ENCODE peak calls at places on chromosomes 13 and 19, in ten cellular contexts. A is psoas muscle; E is stimulated activated CD4-positive, alpha-beta T cell treated with anti-CD3 and anti-CD28 coated beads, Interleukin-2, amount 100 ng/mL, for 4 hours; H is amygdala; W is stimulated activated CD8-positive, alpha-beta memory T cell treated with anti-CD3 and anti-CD28 coated beads, Interleukin-4, amount 100 ng/mL, for 1 hour; I is mucosa of descending colon; B is HEK293T; C is NCI-H2081; M is activated gamma-delta T cell treated with anti-CD3 and anti-CD28 coated beads, Interleukin-2, amount 50 U/mL, for 16 hours; Q is ELR. L is an unnamed sample.

GRCh38 chr13:32383836-32384618 is 43.9 kb downstream of the N4BP2L1 start:
- DNase-seq in A (no peak), E (no peak), H (no peak), W (no peak), I (no peak), B (no peak), C (no peak), M (no peak), Q (no peak), L (no peak)

GRCh38 chr13:45205124-45205523 is 4.3 kb upstream of the KCTD4 start:
- DNase-seq in A (no peak), E (no peak), H (no peak), W (no peak), I (no peak), B (no peak), C (no peak), M (no peak), Q (no peak), L (no peak)

GRCh38 chr13:72383646-72384045 is 343.8 kb downstream of the MZT1 start:
- DNase-seq in A (no peak), E (no peak), H (no peak), W (no peak), I (no peak), B (no peak), C (no peak), M (no peak), Q (no peak), L (no peak)

GRCh38 chr13:80337706-80338105 is 3.2 kb downstream of the SPRY2 start:
- DNase-seq in A (no peak), E (no peak), H (no peak), W (no peak), I (no peak), B (no peak), C (no peak), M (no peak), Q (peak), L (no peak)

GRCh38 chr19:51830263-51830662 is 35.3 kb downstream of the FPR3 start:
- DNase-seq in A (no peak), E (no peak), H (no peak), W (no peak), I (no peak), B (no peak), C (no peak), M (no peak), Q (peak), L (no peak)

GRCh38 chr13:101115762-101116161 is 300.5 kb downstream of the NALCN start:
- DNase-seq in A (no peak), E (no peak), H (no peak), W (no peak), I (no peak), B (no peak), C (no peak), M (no peak), Q (peak), L (no peak)

GRCh38 chr13:71714802-71715375 is 152.1 kb downstream of the DACH1 start:
- DNase-seq in A (no peak), E (no peak), H (no peak), W (no peak), I (no peak), B (no peak), C (no peak), M (no peak), Q (no peak), L (no peak)

GRCh38 chr13:58953638-58954037 is 1210.1 kb downstream of the DIAPH3 start:
- DNase-seq in A (no peak), E (no peak), H (no peak), W (no peak), I (no peak), B (no peak), C (no peak), M (no peak), Q (no peak), L (no peak)

GRCh38 chr19:34960103-34960805 is 3.8 kb downstream of the ZNF792 start:
- DNase-seq in A (no peak), E (no peak), H (no peak), W (no peak), I (no peak), B (no peak), C (no peak), M (no peak), Q (peak), L (no peak)

GRCh38 chr13:98677398-98677797 is 75.1 kb downstream of the SLC15A1 start:
- DNase-seq in A (no peak), E (no peak), H (no peak), W (no peak), I (no peak), B (no peak), C (no peak), M (no peak), Q (no peak), L (no peak)

GRCh38 chr19:36436531-36436930 is 18.1 kb upstream of the ZFP82 start:
- DNase-seq in A (no peak), E (no peak), H (no peak), W (no peak), I (no peak), B (no peak), C (no peak), M (no peak), Q (peak), L (no peak)

GRCh38 chr19:29245221-29245620 is 32.3 kb upstream of the UQCRFS1 start:
- DNase-seq in A (no peak), E (no peak), H (no peak), W (no peak), I (no peak), B (no peak), C (no peak), M (no peak), Q (no peak), L (no peak)

GRCh38 chr13:69857188-69857821 is 250.3 kb upstream of the ATXN8OS start:
- DNase-seq in A (no peak), E (no peak), H (no peak), W (no peak), I (no peak), B (peak), C (peak), M (no peak), Q (peak), L (no peak)

GRCh38 chr13:31089649-31090048 is 72.1 kb downstream of the HSPH1 start:
- DNase-seq in A (no peak), E (no peak), H (no peak), W (no peak), I (no peak), B (no peak), C (no peak), M (no peak), Q (no peak), L (no peak)

GRCh38 chr13:75226755-75227435 is 255.1 kb downstream of the TBC1D4 start:
- DNase-seq in A (no peak), E (no peak), H (no peak), W (no peak), I (no peak), B (no peak), C (no peak), M (no peak), Q (peak), L (no peak)

GRCh38 chr19:37932985-37933953 is 26.3 kb downstream of the SIPA1L3 start:
- DNase-seq in A (peak), E (no peak), H (no peak), W (no peak), I (peak), B (no peak), C (peak), M (no peak), Q (peak), L (no peak)

GRCh38 chr19:12924621-12925310 is 5.7 kb upstream of the SYCE2 start:
- DNase-seq in A (no peak), E (no peak), H (no peak), W (no peak), I (no peak), B (no peak), C (no peak), M (no peak), Q (no peak), L (no peak)

GRCh38 chr19:41893899-41894298 is 10.9 kb downstream of the ARHGEF1 start:
- DNase-seq in A (no peak), E (no peak), H (no peak), W (no peak), I (no peak), B (peak), C (no peak), M (no peak), Q (peak), L (no peak)

GRCh38 chr19:1992759-1993260 is 22.7 kb downstream of the BTBD2 start:
- DNase-seq in A (no peak), E (no peak), H (no peak), W (no peak), I (peak), B (peak), C (no peak), M (no peak), Q (peak), L (no peak)

GRCh38 chr19:291561-292280 is 518 bp upstream of the PLPP2 start:
- DNase-seq in A (no peak), E (no peak), H (no peak), W (no peak), I (peak), B (peak), C (no peak), M (no peak), Q (no peak), L (no peak)

GRCh38 chr13:111064661-111065060 is 50.4 kb upstream of the ARHGEF7 start:
- DNase-seq in A (no peak), E (no peak), H (no peak), W (no peak), I (no peak), B (no peak), C (no peak), M (no peak), Q (no peak), L (no peak)

GRCh38 chr19:12331211-12331941 is 2.1 kb downstream of the ZNF563 start:
- DNase-seq in A (no peak), E (peak), H (no peak), W (no peak), I (no peak), B (no peak), C (no peak), M (peak), Q (no peak), L (peak)

GRCh38 chr19:41449079-41449864 is 6.3 kb downstream of the ERICH4 start:
- DNase-seq in A (peak), E (peak), H (no peak), W (peak), I (peak), B (peak), C (peak), M (peak), Q (peak), L (peak)

GRCh38 chr13:73168226-73168992 is 109.6 kb downstream of the KLF5 start:
- DNase-seq in A (no peak), E (no peak), H (no peak), W (no peak), I (no peak), B (no peak), C (no peak), M (no peak), Q (peak), L (no peak)

GRCh38 chr13:25744176-25744575 is 307.6 kb downstream of the SHISA2 start:
- DNase-seq in A (no peak), E (no peak), H (no peak), W (no peak), I (no peak), B (no peak), C (no peak), M (no peak), Q (no peak), L (no peak)

GRCh38 chr13:72218966-72219365 is 352.0 kb upstream of the DACH1 start:
- DNase-seq in A (no peak), E (no peak), H (no peak), W (no peak), I (no peak), B (no peak), C (no peak), M (no peak), Q (no peak), L (no peak)

L was measured in activated T-cell treated with anti-CD3 and anti-CD28 coated beads for 4 hours.